ENCODE peak calls at places on chromosomes 7 and 10, in seven cellular contexts. L, Z, N, I, Q, H and G are unnamed samples.

GRCh38 chr7:69599879-69600764 is 1.8 kb downstream of the AUTS2 start:
- DNase-seq in L (no peak), Z (no peak), N (no peak), I (no peak), Q (no peak), H (peak; percentile 16), G (no peak)

GRCh38 chr7:126682176-126682575 is 570.6 kb downstream of the GRM8 start:
- DNase-seq in L (no peak), Z (no peak), N (no peak), I (no peak), Q (no peak), H (no peak), G (no peak)

GRCh38 chr10:3467052-3467906 is 294.7 kb upstream of the PITRM1 start:
- DNase-seq in L (peak; percentile 87), Z (peak; percentile 93), N (peak; percentile 90), I (peak; percentile 93), Q (no peak), H (peak; percentile 99), G (peak; percentile 96)

GRCh38 chr10:85650791-85651506 is 715.6 kb downstream of the GRID1 start:
- DNase-seq in L (no peak), Z (no peak), N (no peak), I (no peak), Q (no peak), H (no peak), G (no peak)

GRCh38 chr7:130960208-130960988 is 226.4 kb upstream of the KLF14 start:
- DNase-seq in L (no peak), Z (peak; percentile 99), N (no peak), I (no peak), Q (no peak), H (peak; percentile 99), G (no peak)

GRCh38 chr7:152597514-152597913 is 78.4 kb downstream of the XRCC2 start:
- DNase-seq in L (no peak), Z (no peak), N (no peak), I (no peak), Q (no peak), H (no peak), G (no peak)

GRCh38 chr7:66779669-66780408 is 39.3 kb downstream of the RABGEF1 start:
- DNase-seq in L (no peak), Z (peak; percentile 56), N (no peak), I (no peak), Q (no peak), H (peak; percentile 30), G (no peak)

GRCh38 chr10:132291826-132292225 is 15.9 kb downstream of the STK32C start:
- DNase-seq in L (no peak), Z (no peak), N (peak; percentile 23), I (no peak), Q (no peak), H (no peak), G (no peak)

GRCh38 chr7:73904219-73905136 is 43.5 kb downstream of the TMEM270 start:
- DNase-seq in L (no peak), Z (no peak), N (peak; percentile 53), I (peak; percentile 82), Q (no peak), H (peak; percentile 32), G (no peak)

GRCh38 chr10:60135020-60135419 is 228.7 kb upstream of the CCDC6 start:
- DNase-seq in L (no peak), Z (no peak), N (no peak), I (no peak), Q (no peak), H (no peak), G (no peak)

GRCh38 chr7:155758348-155758747 is 53.9 kb downstream of the SHH start:
- DNase-seq in L (no peak), Z (no peak), N (no peak), I (no peak), Q (no peak), H (no peak), G (no peak)

GRCh38 chr10:114663631-114664030 is 5.6 kb upstream of the ABLIM1 start:
- DNase-seq in L (no peak), Z (no peak), N (no peak), I (no peak), Q (no peak), H (no peak), G (no peak)

GRCh38 chr10:69895759-69896158 is 94.1 kb downstream of the COL13A1 start:
- DNase-seq in L (no peak), Z (peak; percentile 78), N (no peak), I (no peak), Q (no peak), H (peak; percentile 76), G (no peak)

GRCh38 chr10:86066696-86067095 is 299.9 kb downstream of the GRID1 start:
- DNase-seq in L (no peak), Z (no peak), N (no peak), I (no peak), Q (no peak), H (no peak), G (no peak)

GRCh38 chr7:151143261-151144015 is 24.1 kb downstream of the GBX1 start:
- DNase-seq in L (no peak), Z (no peak), N (peak; percentile 60), I (no peak), Q (no peak), H (no peak), G (no peak)

GRCh38 chr10:14072541-14072940 is 258.2 kb downstream of the FRMD4A start:
- DNase-seq in L (no peak), Z (no peak), N (no peak), I (no peak), Q (no peak), H (no peak), G (no peak)

GRCh38 chr7:101119876-101120275 is 7.0 kb upstream of the SERPINE1 start:
- DNase-seq in L (no peak), Z (no peak), N (no peak), I (no peak), Q (no peak), H (peak; percentile 86), G (no peak)

DNA sequence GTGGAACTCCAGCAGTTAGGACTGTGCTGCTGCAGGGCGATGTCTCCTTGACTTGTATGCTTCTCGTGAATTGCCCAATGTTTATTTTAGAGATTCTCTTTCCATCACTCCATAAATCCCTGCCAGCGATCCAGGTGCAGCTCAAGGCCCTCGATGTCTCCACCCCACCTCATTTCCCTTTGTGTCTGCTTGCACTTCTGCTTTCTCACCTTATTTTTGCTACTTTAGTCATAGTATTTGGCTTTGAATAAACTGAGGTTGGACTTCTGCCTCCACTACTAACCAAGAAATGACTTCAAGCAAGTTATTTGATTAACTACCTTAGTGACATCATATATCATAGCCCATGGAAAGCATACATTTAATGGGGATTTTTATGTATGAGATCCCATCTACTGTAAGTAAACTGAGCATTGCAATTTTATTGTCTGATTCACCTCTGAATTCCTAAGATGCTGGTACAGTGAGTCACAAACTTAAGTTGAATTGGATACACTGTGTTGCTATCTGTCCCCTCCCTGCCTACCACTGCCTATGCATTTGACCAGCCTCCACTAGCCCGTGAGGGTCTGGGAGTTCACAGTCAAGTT is 255.8 kb downstream of the ABCA13 start:
- DNase-seq in L (no peak), Z (peak; percentile 44), N (no peak), I (peak; percentile 50), Q (no peak), H (peak; percentile 73), G (no peak)
- H3K27ac ChIP-seq in L (no peak overlapping the region), Z (no peak overlapping the region), N (no peak overlapping the region), I (no peak overlapping the region), Q (no peak overlapping the region), H (peak overlapping the region; percentile 39), G (no peak overlapping the region)

GRCh38 chr7:12092499-12093130 is 118.5 kb upstream of the TMEM106B start:
- DNase-seq in L (no peak), Z (peak; percentile 4), N (no peak), I (no peak), Q (no peak), H (peak; percentile 12), G (no peak)
- H3K4me3 ChIP-seq in L (no peak overlapping the region), Z (no peak overlapping the region), N (no peak overlapping the region), I (no peak overlapping the region), Q (no peak overlapping the region), H (no peak overlapping the region), G (no peak overlapping the region)

GRCh38 chr10:6100370-6100769 is 11.5 kb downstream of the RBM17 start:
- DNase-seq in L (no peak), Z (no peak), N (no peak), I (no peak), Q (no peak), H (no peak), G (no peak)
- H3K27ac ChIP-seq in L (no peak overlapping the region), Z (no peak overlapping the region), N (no peak overlapping the region), I (no peak overlapping the region), Q (no peak overlapping the region), H (no peak overlapping the region), G (no peak overlapping the region)

GRCh38 chr10:80324891-80325364 is 31.6 kb downstream of the DYDC1 start:
- DNase-seq in L (no peak), Z (no peak), N (no peak), I (no peak), Q (no peak), H (no peak), G (no peak)
- H3K4me3 ChIP-seq in L (no peak overlapping the region), Z (no peak overlapping the region), N (no peak overlapping the region), I (no peak overlapping the region), Q (no peak overlapping the region), H (no peak overlapping the region), G (no peak overlapping the region)